ENCODE peak calls at places on chromosomes 7 and 10, in nine cellular contexts. Y is neuronal stem cell, H is HepG2, A is astrocyte, K is aorta, J is WERI-Rb-1, Q is GM23338, Z is caudate nucleus, N is left ventricle myocardium inferior. S is an unnamed sample.

GRCh38 chr7:4191046-4191445 is 491.0 kb upstream of the FOXK1 start:
- DNase-seq in Y (no peak), H (no peak), A (no peak), K (no peak), J (no peak), Q (no peak), Z (no peak), N (no peak), S (no peak)

GRCh38 chr7:93894426-93894825 is 3.9 kb upstream of the TFPI2 start:
- DNase-seq in Y (no peak), H (no peak), A (peak; percentile 27), K (no peak), J (no peak), Q (no peak), Z (no peak), N (no peak), S (peak; percentile 21)

GRCh38 chr10:50322075-50322474 is 70.8 kb upstream of the ASAH2 start:
- DNase-seq in Y (no peak), H (no peak), A (peak; percentile 73), K (no peak), J (no peak), Q (no peak), Z (no peak), N (no peak), S (peak; percentile 37)

GRCh38 chr10:132506711-132507466 is 30.7 kb upstream of the INPP5A start:
- DNase-seq in Y (no peak), H (no peak), A (peak; percentile 60), K (no peak), J (no peak), Q (no peak), Z (no peak), N (no peak), S (no peak)

GRCh38 chr10:70234668-70235447 is 1.6 kb upstream of the PPA1 start:
- DNase-seq in Y (no peak), H (no peak), A (peak; percentile 35), K (no peak), J (no peak), Q (no peak), Z (no peak), N (no peak), S (peak; percentile 42)

GRCh38 chr7:38147005-38147404 is 31.0 kb upstream of the STARD3NL start:
- DNase-seq in Y (no peak), H (peak; percentile 9), A (no peak), K (no peak), J (no peak), Q (no peak), Z (no peak), N (no peak), S (no peak)

GRCh38 chr10:70054902-70055301 is 2.3 kb downstream of the MACROH2A2 start:
- DNase-seq in Y (no peak), H (no peak), A (no peak), K (no peak), J (no peak), Q (no peak), Z (no peak), N (no peak), S (no peak)

GRCh38 chr7:75866129-75866496 is 12.7 kb upstream of the RHBDD2 start:
- DNase-seq in Y (no peak), H (no peak), A (no peak), K (no peak), J (no peak), Q (no peak), Z (no peak), N (no peak), S (peak; percentile 14)

GRCh38 chr10:132701099-132701845 is 84.7 kb downstream of the NKX6-2 start:
- DNase-seq in Y (no peak), H (no peak), A (no peak), K (peak; percentile 69), J (no peak), Q (no peak), Z (no peak), N (peak; percentile 9), S (no peak)

GRCh38 chr7:24826662-24827020 is 69.4 kb upstream of the GSDME start:
- DNase-seq in Y (no peak), H (no peak), A (peak; percentile 68), K (no peak), J (no peak), Q (no peak), Z (no peak), N (no peak), S (no peak)

GRCh38 chr7:24827027-24827426 is 69.8 kb upstream of the GSDME start:
- DNase-seq in Y (no peak), H (no peak), A (no peak), K (no peak), J (no peak), Q (no peak), Z (no peak), N (no peak), S (no peak)

GRCh38 chr7:24825315-24825917 is 68.2 kb upstream of the GSDME start:
- DNase-seq in Y (no peak), H (no peak), A (no peak), K (no peak), J (no peak), Q (no peak), Z (no peak), N (no peak), S (no peak)

GRCh38 chr7:24824896-24825295 is 67.6 kb upstream of the GSDME start:
- DNase-seq in Y (no peak), H (no peak), A (no peak), K (no peak), J (peak; percentile 27), Q (no peak), Z (no peak), N (no peak), S (no peak)

GRCh38 chr7:24825931-24826661 is 68.8 kb upstream of the GSDME start:
- DNase-seq in Y (no peak), H (peak; percentile 99), A (peak; percentile 86), K (no peak), J (no peak), Q (peak; percentile 53), Z (no peak), N (no peak), S (peak; percentile 50)
- H3K27ac ChIP-seq in Y (no peak overlapping the region), H (peak overlapping the region; percentile 75), A (peak overlapping the region; percentile 83), K (no peak overlapping the region), J (no peak overlapping the region), Q (no peak overlapping the region), Z (no peak overlapping the region), N (peak overlapping the region; percentile 11), S (peak overlapping the region; percentile 53)

GRCh38 chr10:48194830-48195229 is 79.7 kb downstream of the FRMPD2 start:
- DNase-seq in Y (no peak), H (peak; percentile 47), A (no peak), K (no peak), J (no peak), Q (no peak), Z (no peak), N (no peak), S (no peak)
- H3K27ac ChIP-seq in Y (no peak overlapping the region), H (no peak overlapping the region), A (no peak overlapping the region), K (no peak overlapping the region), J (peak overlapping the region; percentile 54), Q (no peak overlapping the region), Z (no peak overlapping the region), N (no peak overlapping the region), S (no peak overlapping the region)

GRCh38 chr10:93271347-93271746 is 197.7 kb downstream of the CYP26A1 start:
- DNase-seq in Y (no peak), H (no peak), A (no peak), K (no peak), J (no peak), Q (no peak), Z (no peak), N (no peak), S (no peak)

GRCh38 chr10:93277360-93277759 is 203.7 kb downstream of the CYP26A1 start:
- DNase-seq in Y (no peak), H (no peak), A (no peak), K (no peak), J (no peak), Q (no peak), Z (no peak), N (no peak), S (no peak)

GRCh38 chr10:93272884-93273675 is 199.4 kb downstream of the CYP26A1 start:
- DNase-seq in Y (peak; percentile 6), H (no peak), A (no peak), K (no peak), J (no peak), Q (peak; percentile 90), Z (no peak), N (no peak), S (no peak)

GRCh38 chr10:93269281-93269680 is 195.6 kb downstream of the CYP26A1 start:
- DNase-seq in Y (no peak), H (no peak), A (no peak), K (no peak), J (no peak), Q (no peak), Z (no peak), N (no peak), S (no peak)

DNA sequence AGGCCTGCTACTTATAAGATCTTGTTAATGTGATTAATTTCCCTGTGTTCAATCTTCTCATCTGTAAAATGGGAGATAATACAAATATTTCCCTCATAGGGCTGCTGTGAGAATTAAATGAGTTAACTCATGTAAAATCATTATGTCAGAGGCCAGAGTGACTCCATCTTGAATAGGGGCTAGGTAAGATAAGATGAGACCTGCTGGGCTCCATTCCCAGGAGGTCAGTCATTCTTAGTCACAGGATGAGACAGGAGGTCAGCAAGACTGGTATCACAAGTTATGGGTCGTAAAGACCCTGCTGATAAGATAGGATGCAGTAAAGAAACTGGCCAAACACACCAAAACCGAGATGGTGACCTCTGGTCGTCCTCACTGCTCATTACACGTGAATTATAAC is 200.7 kb downstream of the CYP26A1 start:
- DNase-seq in Y (no peak), H (no peak), A (no peak), K (no peak), J (no peak), Q (no peak), Z (no peak), N (no peak), S (no peak)
- H3K27ac ChIP-seq in Y (no peak overlapping the region), H (no peak overlapping the region), A (no peak overlapping the region), K (no peak overlapping the region), J (no peak overlapping the region), Q (peak overlapping the region; percentile 100), Z (no peak overlapping the region), N (no peak overlapping the region), S (no peak overlapping the region)

GRCh38 chr10:33163941-33164824 is 170.3 kb downstream of the NRP1 start:
- DNase-seq in Y (no peak), H (peak; percentile 55), A (peak; percentile 57), K (no peak), J (no peak), Q (no peak), Z (no peak), N (no peak), S (peak; percentile 38)

GRCh38 chr10:33160151-33160550 is 174.3 kb downstream of the NRP1 start:
- DNase-seq in Y (no peak), H (no peak), A (no peak), K (no peak), J (no peak), Q (peak; percentile 36), Z (no peak), N (no peak), S (no peak)

GRCh38 chr10:33162248-33162575 is 172.3 kb downstream of the NRP1 start:
- DNase-seq in Y (no peak), H (peak; percentile 39), A (no peak), K (no peak), J (no peak), Q (no peak), Z (no peak), N (no peak), S (no peak)

GRCh38 chr10:33165911-33166310 is 168.6 kb downstream of the NRP1 start:
- DNase-seq in Y (no peak), H (no peak), A (no peak), K (no peak), J (no peak), Q (peak; percentile 21), Z (no peak), N (no peak), S (no peak)

GRCh38 chr10:33161550-33162247 is 172.8 kb downstream of the NRP1 start:
- DNase-seq in Y (no peak), H (peak; percentile 29), A (no peak), K (no peak), J (no peak), Q (no peak), Z (no peak), N (no peak), S (no peak)
- H3K27ac ChIP-seq in Y (no peak overlapping the region), H (no peak overlapping the region), A (no peak overlapping the region), K (no peak overlapping the region), J (no peak overlapping the region), Q (no peak overlapping the region), Z (no peak overlapping the region), N (no peak overlapping the region), S (no peak overlapping the region)

S was measured in brain microvascular endothelial cell.